ENCODE peak calls at places on chromosomes 12 and 14, in seven cellular contexts. V is lung, S is NCI-H774, K is HEK293T, L is Calu3, T is activated T-cell treated with anti-CD3 and anti-CD28 coated beads for 1 hour, J is NCI-H1694. E is an unnamed sample.

GRCh38 chr12:9064201-9064814 is 51.4 kb downstream of the A2M start:
- DNase-seq in J (no peak), S (peak), K (peak), T (peak), V (peak), L (peak), E (peak)

GRCh38 chr12:53073881-53074280 is 5.3 kb downstream of the SPRYD3 start:
- DNase-seq in T (no peak), J (no peak), K (no peak), L (no peak), S (no peak), V (peak), E (no peak)

GRCh38 chr12:132194056-132194455 is 49.8 kb downstream of the NOC4L start:
- DNase-seq in T (no peak), K (peak), J (no peak), S (no peak), V (no peak), L (no peak), E (no peak)

GRCh38 chr14:92487513-92488133 is 26.0 kb upstream of the RIN3 start:
- DNase-seq in T (no peak), J (no peak), S (no peak), L (no peak), V (peak), K (no peak), E (no peak)

GRCh38 chr12:112792743-112793142 is 1.2 kb downstream of the RPH3A start:
- DNase-seq in T (no peak), S (no peak), V (no peak), K (no peak), J (no peak), L (no peak), E (no peak)

GRCh38 chr12:19129486-19130223 is at the start of gene PLEKHA5:
- DNase-seq in T (peak), K (peak), J (peak), V (peak), S (peak), L (peak), E (peak)

GRCh38 chr12:88172844-88173407 is 30.8 kb downstream of the TMTC3 start:
- DNase-seq in L (no peak), V (no peak), S (no peak), K (no peak), T (no peak), J (no peak), E (no peak)

GRCh38 chr14:102080183-102081080 is 6.4 kb downstream of the HSP90AA1 start:
- DNase-seq in V (no peak), K (no peak), L (no peak), T (no peak), S (no peak), J (no peak), E (no peak)

GRCh38 chr14:96793547-96793946 is 3.6 kb upstream of the VRK1 start:
- DNase-seq in S (no peak), T (no peak), L (peak), K (no peak), J (no peak), V (no peak), E (no peak)

GRCh38 chr12:2490746-2491145 is 304.0 kb upstream of the FKBP4 start:
- DNase-seq in K (no peak), L (no peak), T (no peak), V (no peak), S (peak), J (no peak), E (no peak)

GRCh38 chr14:101505216-101505970 is 55.9 kb upstream of the DIO3 start:
- DNase-seq in K (no peak), V (no peak), T (no peak), J (no peak), L (no peak), S (no peak), E (no peak)